ENCODE peak calls at places on chromosomes 13 and 19, in six cellular contexts. R, E, P, S, O and L are unnamed samples.

GRCh38 chr19:3621689-3622088 is 4.9 kb downstream of the CACTIN start:
- DNase-seq in R (no peak), E (no peak), P (no peak), S (no peak), O (no peak), L (no peak)

GRCh38 chr13:79745141-79745540 is 264.2 kb downstream of the NDFIP2 start:
- DNase-seq in R (no peak), E (no peak), P (no peak), S (peak), O (peak), L (no peak)

GRCh38 chr13:112172641-112173171 is 105.8 kb downstream of the SOX1 start:
- DNase-seq in R (peak), E (peak), P (no peak), S (no peak), O (peak), L (no peak)

GRCh38 chr13:21022056-21022693 is 39.2 kb downstream of the LATS2 start:
- DNase-seq in R (no peak), E (no peak), P (no peak), S (no peak), O (no peak), L (no peak)

GRCh38 chr13:23748591-23748990 is 140.6 kb downstream of the MIPEP start:
- DNase-seq in R (no peak), E (no peak), P (no peak), S (no peak), O (peak), L (no peak)

GRCh38 chr19:53467138-53467502 is 413 bp upstream of the ZNF813 start:
- DNase-seq in R (peak), E (no peak), P (no peak), S (no peak), O (no peak), L (no peak)

GRCh38 chr19:54104998-54105715 is 2.5 kb downstream of the NDUFA3 start:
- DNase-seq in R (no peak), E (no peak), P (no peak), S (no peak), O (no peak), L (no peak)

GRCh38 chr13:98892821-98893220 is 85.0 kb downstream of the DOCK9 start:
- DNase-seq in R (no peak), E (no peak), P (no peak), S (no peak), O (peak), L (no peak)

GRCh38 chr13:108322206-108322824 is 52.8 kb downstream of the TNFSF13B start:
- DNase-seq in R (no peak), E (no peak), P (no peak), S (peak), O (peak), L (peak)

GRCh38 chr13:43698743-43699142 is 88.0 kb downstream of the ENOX1 start:
- DNase-seq in R (no peak), E (no peak), P (no peak), S (peak), O (no peak), L (peak)

GRCh38 chr13:44151474-44151873 is 222.2 kb upstream of the SERP2 start:
- DNase-seq in R (no peak), E (no peak), P (no peak), S (no peak), O (no peak), L (peak)

GRCh38 chr13:28582225-28582891 is 76.6 kb upstream of the POMP start:
- DNase-seq in R (peak), E (no peak), P (no peak), S (peak), O (peak), L (no peak)

GRCh38 chr13:25489238-25489637 is 117.5 kb downstream of the ATP8A2 start:
- DNase-seq in R (no peak), E (peak), P (no peak), S (no peak), O (peak), L (no peak)

GRCh38 chr13:112859817-112860190 is 109.2 kb upstream of the MCF2L start:
- DNase-seq in R (no peak), E (no peak), P (no peak), S (peak), O (peak), L (peak)

GRCh38 chr19:4971424-4971793 is 2.5 kb downstream of the KDM4B start:
- DNase-seq in R (peak), E (no peak), P (peak), S (peak), O (peak), L (peak)

GRCh38 chr13:36815069-36815468 is 4.0 kb upstream of the RFXAP start:
- DNase-seq in R (no peak), E (no peak), P (no peak), S (no peak), O (no peak), L (no peak)

GRCh38 chr19:10699650-10700335 is 1.4 kb upstream of the QTRT1 start:
- DNase-seq in R (peak), E (no peak), P (peak), S (peak), O (peak), L (peak)

GRCh38 chr19:17415107-17415506 is 4.7 kb upstream of the MVB12A start:
- DNase-seq in R (no peak), E (no peak), P (no peak), S (no peak), O (peak), L (peak)

GRCh38 chr13:32538234-32538620 is 368 bp downstream of the N4BP2L2 start:
- DNase-seq in R (peak), E (no peak), P (peak), S (peak), O (no peak), L (peak)